ENCODE peak calls at places on chromosomes 13 and 19, in five cellular contexts. One of them, this sample, is unnamed.

GRCh38 chr13:44379885-44380284 is 6.3 kb downstream of the SERP2 start:
- DNase-seq in HCT116: no peak
- DNase-seq in SK-N-SH: no peak
- DNase-seq in HepG2: no peak
- DNase-seq in GM12878: no peak
- DNase-seq in this sample: no peak

GRCh38 chr13:46926856-46927625 is 30.2 kb upstream of the HTR2A start:
- DNase-seq in HCT116: no peak
- DNase-seq in SK-N-SH: no peak
- DNase-seq in HepG2: no peak
- DNase-seq in GM12878: no peak
- DNase-seq in this sample: no peak

GRCh38 chr19:5826531-5827341 is 12.8 kb downstream of the FUT6 start:
- DNase-seq in HCT116: peak
- DNase-seq in SK-N-SH: peak
- DNase-seq in HepG2: peak
- DNase-seq in GM12878: no peak
- DNase-seq in this sample: no peak

GRCh38 chr19:29873024-29873800 is 61.4 kb downstream of the CCNE1 start:
- DNase-seq in HCT116: no peak
- DNase-seq in SK-N-SH: peak
- DNase-seq in HepG2: no peak
- DNase-seq in GM12878: no peak
- DNase-seq in this sample: peak

GRCh38 chr19:29771708-29772415 is 39.9 kb upstream of the CCNE1 start:
- DNase-seq in HCT116: peak
- DNase-seq in SK-N-SH: peak
- DNase-seq in HepG2: peak
- DNase-seq in GM12878: no peak
- DNase-seq in this sample: peak

GRCh38 chr19:46533085-46534081 is 37.7 kb upstream of the PNMA8B start:
- DNase-seq in HCT116: no peak
- DNase-seq in SK-N-SH: peak
- DNase-seq in HepG2: no peak
- DNase-seq in GM12878: no peak
- DNase-seq in this sample: no peak

GRCh38 chr19:38142176-38143035 is 81.6 kb downstream of the DPF1 start:
- DNase-seq in HCT116: no peak
- DNase-seq in SK-N-SH: peak
- DNase-seq in HepG2: peak
- DNase-seq in GM12878: no peak
- DNase-seq in this sample: peak

GRCh38 chr19:23851966-23852365 is 62.7 kb upstream of the ZNF726 start:
- DNase-seq in HCT116: no peak
- DNase-seq in SK-N-SH: no peak
- DNase-seq in HepG2: no peak
- DNase-seq in GM12878: no peak
- DNase-seq in this sample: no peak

GRCh38 chr13:91174886-91175501 is 172.5 kb upstream of the MIR17HG start:
- DNase-seq in HCT116: no peak
- DNase-seq in SK-N-SH: no peak
- DNase-seq in HepG2: no peak
- DNase-seq in GM12878: no peak
- DNase-seq in this sample: no peak

GRCh38 chr13:46803586-46803985 is 6.6 kb upstream of the ESD start:
- DNase-seq in HCT116: no peak
- DNase-seq in SK-N-SH: no peak
- DNase-seq in HepG2: no peak
- DNase-seq in GM12878: no peak
- DNase-seq in this sample: no peak

GRCh38 chr13:75612354-75612753 is 23.8 kb upstream of the LMO7 start:
- DNase-seq in HCT116: no peak
- DNase-seq in SK-N-SH: no peak
- DNase-seq in HepG2: no peak
- DNase-seq in GM12878: no peak
- DNase-seq in this sample: no peak

GRCh38 chr13:114021464-114022308 is 47.8 kb upstream of the C13orf46 start:
- DNase-seq in HCT116: no peak
- DNase-seq in SK-N-SH: no peak
- DNase-seq in HepG2: no peak
- DNase-seq in GM12878: no peak
- DNase-seq in this sample: no peak

DNA sequence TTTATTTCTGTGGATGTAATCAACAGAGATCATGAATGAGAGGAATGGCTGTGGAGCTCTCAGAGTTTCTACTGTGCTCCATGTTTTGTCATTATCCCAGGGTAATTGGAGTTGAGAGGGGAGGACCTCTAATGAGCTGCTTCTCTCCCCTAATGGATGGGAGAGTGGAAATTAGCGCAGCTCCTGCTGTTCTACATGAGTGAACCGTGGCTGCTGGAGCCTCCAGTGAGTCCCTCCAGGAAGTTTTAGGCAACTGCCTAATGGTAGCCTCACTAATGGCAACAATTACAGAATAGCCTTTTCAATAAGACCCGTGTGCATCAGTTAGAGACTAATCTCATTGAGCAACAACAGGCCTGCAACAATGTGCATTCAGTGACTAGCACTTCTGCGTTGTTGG is 31.3 kb upstream of the FGF9 start:
- DNase-seq in HCT116: no peak
- DNase-seq in SK-N-SH: no peak
- DNase-seq in HepG2: no peak
- DNase-seq in GM12878: no peak
- DNase-seq in this sample: no peak
- TF ChIP-seq ZBTB33 in HCT116: no peak
- TF ChIP-seq ZBTB33 in SK-N-SH: no peak
- TF ChIP-seq ZBTB33 in HepG2: no peak
- TF ChIP-seq ZBTB33 in GM12878: no peak
- TF ChIP-seq ZBTB33 in this sample: no peak

GRCh38 chr19:55529636-55530230 is 7.2 kb downstream of the SBK2 start:
- DNase-seq in HCT116: no peak
- DNase-seq in SK-N-SH: no peak
- DNase-seq in HepG2: no peak
- DNase-seq in GM12878: no peak
- DNase-seq in this sample: no peak

GRCh38 chr19:55526216-55527196 is 10.4 kb downstream of the SBK2 start:
- DNase-seq in HCT116: no peak
- DNase-seq in SK-N-SH: peak
- DNase-seq in HepG2: peak
- DNase-seq in GM12878: no peak
- DNase-seq in this sample: no peak

GRCh38 chr19:55527197-55528029 is 9.5 kb downstream of the SBK2 start:
- DNase-seq in HCT116: no peak
- DNase-seq in SK-N-SH: no peak
- DNase-seq in HepG2: no peak
- DNase-seq in GM12878: no peak
- DNase-seq in this sample: no peak

GRCh38 chr19:55525289-55526101 is 11.4 kb downstream of the SBK2 start:
- DNase-seq in HCT116: no peak
- DNase-seq in SK-N-SH: no peak
- DNase-seq in HepG2: no peak
- DNase-seq in GM12878: no peak
- DNase-seq in this sample: no peak

DNA sequence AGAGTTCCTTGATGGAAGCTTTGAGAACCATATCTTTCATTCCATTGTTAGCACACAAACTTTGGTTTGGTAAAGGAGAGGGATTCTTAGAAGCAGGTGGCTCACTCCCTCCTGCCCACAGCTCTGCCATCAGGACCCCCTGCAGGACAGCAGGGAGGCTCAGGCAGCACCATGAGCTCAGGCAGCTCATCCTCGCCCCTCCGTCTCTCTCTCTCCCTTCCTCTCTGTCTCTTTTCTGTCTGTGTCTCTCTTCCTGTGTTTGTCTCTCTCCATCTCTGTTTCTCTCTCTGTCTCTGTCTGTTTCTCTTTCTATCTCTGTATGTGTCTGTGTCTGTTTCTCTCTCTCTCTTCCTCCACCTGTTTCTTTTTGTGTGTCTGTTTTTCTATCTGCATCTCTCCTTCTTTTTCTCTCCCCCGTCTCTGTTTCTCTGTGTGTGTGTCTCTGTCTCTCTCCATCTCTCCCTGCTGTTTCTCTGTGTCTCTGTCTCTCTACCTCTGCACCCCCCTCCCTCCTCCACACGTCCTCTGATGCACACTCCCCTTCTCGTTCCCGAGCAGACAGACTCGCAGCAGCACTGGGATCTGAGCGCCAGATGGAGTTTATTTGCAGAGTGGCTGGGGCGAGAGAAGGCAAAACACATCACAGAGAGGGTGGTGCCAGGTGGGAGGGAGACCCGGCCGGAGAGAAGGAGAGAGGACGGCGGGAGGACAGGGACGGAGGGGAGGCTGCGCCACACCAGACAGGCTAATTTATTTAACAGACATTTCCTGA is 8.7 kb downstream of the SBK2 start:
- DNase-seq in HCT116: no peak
- DNase-seq in SK-N-SH: peak
- DNase-seq in HepG2: peak
- DNase-seq in GM12878: no peak
- DNase-seq in this sample: no peak
- TF ChIP-seq ZBTB33 in HCT116: no peak
- TF ChIP-seq ZBTB33 in SK-N-SH: no peak
- TF ChIP-seq ZBTB33 in HepG2: no peak
- TF ChIP-seq ZBTB33 in GM12878: no peak
- TF ChIP-seq ZBTB33 in this sample: no peak

GRCh38 chr13:30572859-30573275 is 44.9 kb upstream of the USPL1 start:
- DNase-seq in HCT116: no peak
- DNase-seq in SK-N-SH: peak
- DNase-seq in HepG2: peak
- DNase-seq in GM12878: peak
- DNase-seq in this sample: no peak
- TF ChIP-seq ZBTB33 in HCT116: no peak
- TF ChIP-seq ZBTB33 in SK-N-SH: no peak
- TF ChIP-seq ZBTB33 in HepG2: no peak
- TF ChIP-seq ZBTB33 in GM12878: no peak
- TF ChIP-seq ZBTB33 in this sample: no peak

DNA sequence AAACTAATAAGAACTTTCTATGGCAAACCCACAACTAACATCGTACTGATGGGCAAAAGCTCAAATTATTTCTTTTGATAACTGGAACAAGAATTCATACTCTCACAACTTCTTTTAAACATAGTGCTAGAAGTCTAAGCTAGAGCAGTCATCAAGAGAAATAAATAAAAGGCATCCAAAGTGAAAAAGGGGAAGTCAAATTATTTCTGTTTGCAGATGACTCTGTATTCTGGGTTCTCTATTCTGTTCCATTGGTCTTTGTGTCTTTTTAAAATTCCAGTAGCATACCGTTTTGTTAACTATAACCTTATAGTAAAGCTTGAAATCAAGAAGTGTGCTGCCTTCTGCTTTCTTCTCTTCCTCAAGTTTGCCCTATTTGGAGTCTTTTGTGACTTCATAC is 1215.9 kb downstream of the UQCRFS1 start:
- DNase-seq in HCT116: no peak
- DNase-seq in SK-N-SH: no peak
- DNase-seq in HepG2: no peak
- DNase-seq in GM12878: no peak
- DNase-seq in this sample: no peak
- TF ChIP-seq ZBTB33 in HCT116: no peak
- TF ChIP-seq ZBTB33 in SK-N-SH: no peak
- TF ChIP-seq ZBTB33 in HepG2: no peak
- TF ChIP-seq ZBTB33 in GM12878: no peak
- TF ChIP-seq ZBTB33 in this sample: no peak

GRCh38 chr19:7307590-7308218 is 13.5 kb upstream of the INSR start:
- DNase-seq in HCT116: no peak
- DNase-seq in SK-N-SH: no peak
- DNase-seq in HepG2: no peak
- DNase-seq in GM12878: no peak
- DNase-seq in this sample: no peak
- TF ChIP-seq ZBTB33 in HCT116: no peak
- TF ChIP-seq ZBTB33 in SK-N-SH: no peak
- TF ChIP-seq ZBTB33 in HepG2: no peak
- TF ChIP-seq ZBTB33 in GM12878: no peak
- TF ChIP-seq ZBTB33 in this sample: no peak

DNA sequence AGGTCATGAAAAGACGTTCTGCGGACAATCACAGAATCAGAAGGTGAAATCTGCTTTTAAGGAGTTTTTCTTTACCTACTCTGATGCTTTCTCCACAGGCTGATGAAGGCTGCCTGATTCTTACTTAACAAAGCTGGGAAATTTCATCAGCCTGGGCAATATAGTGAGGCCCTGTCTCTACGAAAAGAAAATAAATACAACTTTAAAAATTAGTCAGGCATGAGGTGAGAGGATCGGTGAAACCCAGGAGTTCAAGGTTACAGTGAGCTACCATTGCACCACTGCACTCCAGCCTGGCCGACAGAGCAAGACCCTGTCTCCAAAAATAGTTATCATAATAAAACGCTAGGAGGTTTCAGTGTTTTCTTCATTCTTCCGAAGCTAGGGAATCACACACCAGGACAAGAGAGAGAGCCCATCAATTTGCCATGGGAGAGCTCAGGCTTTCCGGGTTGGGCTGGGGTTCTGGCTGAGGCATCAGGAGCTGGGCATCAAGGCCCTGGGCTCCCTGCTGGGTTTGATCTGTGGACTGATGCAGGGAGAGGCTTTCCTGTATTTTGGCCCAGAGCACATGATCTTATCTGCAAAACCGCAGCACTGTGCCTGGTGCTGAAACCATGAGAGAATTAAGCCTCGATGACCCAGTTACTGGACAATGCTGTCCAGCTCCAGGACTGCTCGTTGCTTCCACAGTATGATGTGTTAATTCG is 25.1 kb upstream of the CEBPG start:
- DNase-seq in HCT116: no peak
- DNase-seq in SK-N-SH: peak
- DNase-seq in HepG2: peak
- DNase-seq in GM12878: no peak
- DNase-seq in this sample: no peak
- TF ChIP-seq ZBTB33 in HCT116: no peak
- TF ChIP-seq ZBTB33 in SK-N-SH: no peak
- TF ChIP-seq ZBTB33 in HepG2: no peak
- TF ChIP-seq ZBTB33 in GM12878: no peak
- TF ChIP-seq ZBTB33 in this sample: no peak

GRCh38 chr19:19446655-19447437 is 41.4 kb downstream of the GATAD2A start:
- DNase-seq in HCT116: no peak
- DNase-seq in SK-N-SH: no peak
- DNase-seq in HepG2: no peak
- DNase-seq in GM12878: no peak
- DNase-seq in this sample: no peak

GRCh38 chr19:19445288-19445687 is 39.8 kb downstream of the GATAD2A start:
- DNase-seq in HCT116: no peak
- DNase-seq in SK-N-SH: no peak
- DNase-seq in HepG2: no peak
- DNase-seq in GM12878: no peak
- DNase-seq in this sample: no peak

GRCh38 chr19:19448238-19448544 is 42.7 kb downstream of the GATAD2A start:
- DNase-seq in HCT116: no peak
- DNase-seq in SK-N-SH: no peak
- DNase-seq in HepG2: no peak
- DNase-seq in GM12878: no peak
- DNase-seq in this sample: no peak

GRCh38 chr19:19445911-19446361 is 40.5 kb downstream of the GATAD2A start:
- DNase-seq in HCT116: no peak
- DNase-seq in SK-N-SH: no peak
- DNase-seq in HepG2: no peak
- DNase-seq in GM12878: no peak
- DNase-seq in this sample: no peak

GRCh38 chr19:19447536-19448237 is 42.2 kb downstream of the GATAD2A start:
- DNase-seq in HCT116: no peak
- DNase-seq in SK-N-SH: no peak
- DNase-seq in HepG2: no peak
- DNase-seq in GM12878: no peak
- DNase-seq in this sample: no peak
- TF ChIP-seq ZBTB33 in HCT116: no peak
- TF ChIP-seq ZBTB33 in SK-N-SH: no peak
- TF ChIP-seq ZBTB33 in HepG2: no peak
- TF ChIP-seq ZBTB33 in GM12878: no peak
- TF ChIP-seq ZBTB33 in this sample: no peak

This sample was measured in K562.